ENCODE peak calls at places on chromosome 12, in five cellular contexts. One of them, this sample, is unnamed.

GRCh38 chr12:108495054-108495453 is 20.0 kb upstream of the FICD start:
- DNase-seq in activated naive CD4-positive, alpha-beta T cell treated with anti-CD3 and anti-CD28 coated beads for 36 hours: peak; percentile 38
- DNase-seq in HL-60: no peak
- DNase-seq in fibroblast of the aortic adventitia: peak; percentile 17
- DNase-seq in NCI-H510A: no peak
- DNase-seq in this sample: no peak

GRCh38 chr12:75874456-75874855 is 157.1 kb downstream of the PHLDA1 start:
- DNase-seq in fibroblast of the aortic adventitia: no peak
- DNase-seq in HL-60: no peak
- DNase-seq in NCI-H510A: no peak
- DNase-seq in activated naive CD4-positive, alpha-beta T cell treated with anti-CD3 and anti-CD28 coated beads for 36 hours: no peak
- DNase-seq in this sample: no peak

GRCh38 chr12:131615316-131616053 is 95.4 kb upstream of the SFSWAP start:
- DNase-seq in fibroblast of the aortic adventitia: no peak
- DNase-seq in HL-60: no peak
- DNase-seq in activated naive CD4-positive, alpha-beta T cell treated with anti-CD3 and anti-CD28 coated beads for 36 hours: no peak
- DNase-seq in NCI-H510A: no peak
- DNase-seq in this sample: no peak

GRCh38 chr12:117863004-117863709 is 105.6 kb downstream of the KSR2 start:
- DNase-seq in HL-60: no peak
- DNase-seq in activated naive CD4-positive, alpha-beta T cell treated with anti-CD3 and anti-CD28 coated beads for 36 hours: no peak
- DNase-seq in NCI-H510A: no peak
- DNase-seq in fibroblast of the aortic adventitia: no peak
- DNase-seq in this sample: no peak

GRCh38 chr12:26496170-26496569 is 300.8 kb downstream of the SSPN start:
- DNase-seq in HL-60: no peak
- DNase-seq in fibroblast of the aortic adventitia: peak; percentile 35
- DNase-seq in activated naive CD4-positive, alpha-beta T cell treated with anti-CD3 and anti-CD28 coated beads for 36 hours: no peak
- DNase-seq in NCI-H510A: no peak
- DNase-seq in this sample: no peak

GRCh38 chr12:3977621-3978020 is 104.4 kb upstream of the PARP11 start:
- DNase-seq in HL-60: no peak
- DNase-seq in NCI-H510A: no peak
- DNase-seq in fibroblast of the aortic adventitia: no peak
- DNase-seq in activated naive CD4-positive, alpha-beta T cell treated with anti-CD3 and anti-CD28 coated beads for 36 hours: no peak
- DNase-seq in this sample: no peak

GRCh38 chr12:52215587-52216031 is 17.4 kb upstream of the KRT7 start:
- DNase-seq in activated naive CD4-positive, alpha-beta T cell treated with anti-CD3 and anti-CD28 coated beads for 36 hours: no peak
- DNase-seq in NCI-H510A: no peak
- DNase-seq in fibroblast of the aortic adventitia: peak; percentile 73
- DNase-seq in HL-60: no peak
- DNase-seq in this sample: no peak

GRCh38 chr12:99609455-99610181 is 37.9 kb upstream of the GARIN6 start:
- DNase-seq in activated naive CD4-positive, alpha-beta T cell treated with anti-CD3 and anti-CD28 coated beads for 36 hours: no peak
- DNase-seq in HL-60: no peak
- DNase-seq in fibroblast of the aortic adventitia: no peak
- DNase-seq in NCI-H510A: no peak
- DNase-seq in this sample: no peak

GRCh38 chr12:89775336-89776005 is 66.8 kb upstream of the ATP2B1 start:
- DNase-seq in HL-60: no peak
- DNase-seq in NCI-H510A: no peak
- DNase-seq in fibroblast of the aortic adventitia: peak; percentile 18
- DNase-seq in activated naive CD4-positive, alpha-beta T cell treated with anti-CD3 and anti-CD28 coated beads for 36 hours: no peak
- DNase-seq in this sample: no peak

GRCh38 chr12:119207161-119207560 is 28.4 kb downstream of the HSPB8 start:
- DNase-seq in HL-60: no peak
- DNase-seq in activated naive CD4-positive, alpha-beta T cell treated with anti-CD3 and anti-CD28 coated beads for 36 hours: no peak
- DNase-seq in NCI-H510A: no peak
- DNase-seq in fibroblast of the aortic adventitia: no peak
- DNase-seq in this sample: no peak

GRCh38 chr12:20800160-20800559 is 10.3 kb upstream of the SLCO1B3 start:
- DNase-seq in activated naive CD4-positive, alpha-beta T cell treated with anti-CD3 and anti-CD28 coated beads for 36 hours: no peak
- DNase-seq in NCI-H510A: no peak
- DNase-seq in fibroblast of the aortic adventitia: no peak
- DNase-seq in HL-60: no peak
- DNase-seq in this sample: no peak

GRCh38 chr12:47741340-47741703 is 16.0 kb upstream of the ENDOU start:
- DNase-seq in activated naive CD4-positive, alpha-beta T cell treated with anti-CD3 and anti-CD28 coated beads for 36 hours: peak; percentile 65
- DNase-seq in fibroblast of the aortic adventitia: no peak
- DNase-seq in HL-60: peak; percentile 86
- DNase-seq in NCI-H510A: peak; percentile 94
- DNase-seq in this sample: peak; percentile 55

GRCh38 chr12:124868252-124868965 is 4.7 kb upstream of the SCARB1 start:
- DNase-seq in fibroblast of the aortic adventitia: no peak
- DNase-seq in NCI-H510A: no peak
- DNase-seq in activated naive CD4-positive, alpha-beta T cell treated with anti-CD3 and anti-CD28 coated beads for 36 hours: no peak
- DNase-seq in HL-60: no peak
- DNase-seq in this sample: no peak

GRCh38 chr12:124109760-124110159 is 136.7 kb downstream of the ZNF664 start:
- DNase-seq in activated naive CD4-positive, alpha-beta T cell treated with anti-CD3 and anti-CD28 coated beads for 36 hours: peak; percentile 31
- DNase-seq in fibroblast of the aortic adventitia: peak; percentile 10
- DNase-seq in NCI-H510A: no peak
- DNase-seq in HL-60: no peak
- DNase-seq in this sample: no peak

GRCh38 chr12:96810477-96810876 is 96.6 kb upstream of the NEDD1 start:
- DNase-seq in activated naive CD4-positive, alpha-beta T cell treated with anti-CD3 and anti-CD28 coated beads for 36 hours: no peak
- DNase-seq in NCI-H510A: no peak
- DNase-seq in fibroblast of the aortic adventitia: no peak
- DNase-seq in HL-60: no peak
- DNase-seq in this sample: no peak

GRCh38 chr12:3218150-3218845 is 141.1 kb downstream of the TSPAN9 start:
- DNase-seq in HL-60: no peak
- DNase-seq in NCI-H510A: no peak
- DNase-seq in fibroblast of the aortic adventitia: peak; percentile 85
- DNase-seq in activated naive CD4-positive, alpha-beta T cell treated with anti-CD3 and anti-CD28 coated beads for 36 hours: no peak
- DNase-seq in this sample: no peak

GRCh38 chr12:102169922-102170698 is 27.5 kb downstream of the PMCH start:
- DNase-seq in NCI-H510A: no peak
- DNase-seq in fibroblast of the aortic adventitia: peak; percentile 48
- DNase-seq in activated naive CD4-positive, alpha-beta T cell treated with anti-CD3 and anti-CD28 coated beads for 36 hours: peak; percentile 30
- DNase-seq in HL-60: no peak
- DNase-seq in this sample: peak; percentile 5

GRCh38 chr12:42625611-42626010 is 36.1 kb upstream of the PRICKLE1 start:
- DNase-seq in activated naive CD4-positive, alpha-beta T cell treated with anti-CD3 and anti-CD28 coated beads for 36 hours: no peak
- DNase-seq in NCI-H510A: no peak
- DNase-seq in fibroblast of the aortic adventitia: no peak
- DNase-seq in HL-60: no peak
- DNase-seq in this sample: no peak

GRCh38 chr12:27711312-27711682 is 665 bp downstream of the MRPS35 start:
- DNase-seq in activated naive CD4-positive, alpha-beta T cell treated with anti-CD3 and anti-CD28 coated beads for 36 hours: peak; percentile 26
- DNase-seq in fibroblast of the aortic adventitia: no peak
- DNase-seq in NCI-H510A: no peak
- DNase-seq in HL-60: no peak
- DNase-seq in this sample: no peak

GRCh38 chr12:121436706-121437105 is 36.8 kb downstream of the RNF34 start:
- DNase-seq in activated naive CD4-positive, alpha-beta T cell treated with anti-CD3 and anti-CD28 coated beads for 36 hours: no peak
- DNase-seq in HL-60: no peak
- DNase-seq in NCI-H510A: no peak
- DNase-seq in fibroblast of the aortic adventitia: no peak
- DNase-seq in this sample: no peak

GRCh38 chr12:70365648-70366518 is at the start of gene KCNMB4:
- DNase-seq in activated naive CD4-positive, alpha-beta T cell treated with anti-CD3 and anti-CD28 coated beads for 36 hours: peak; percentile 75
- DNase-seq in NCI-H510A: peak; percentile 79
- DNase-seq in HL-60: no peak
- DNase-seq in fibroblast of the aortic adventitia: peak; percentile 9
- DNase-seq in this sample: peak; percentile 67

GRCh38 chr12:111443586-111443985 is 37.9 kb downstream of the SH2B3 start:
- DNase-seq in HL-60: no peak
- DNase-seq in NCI-H510A: no peak
- DNase-seq in activated naive CD4-positive, alpha-beta T cell treated with anti-CD3 and anti-CD28 coated beads for 36 hours: peak; percentile 77
- DNase-seq in fibroblast of the aortic adventitia: peak; percentile 37
- DNase-seq in this sample: no peak

GRCh38 chr12:28539691-28540323 is 349.6 kb downstream of the CCDC91 start:
- DNase-seq in HL-60: no peak
- DNase-seq in fibroblast of the aortic adventitia: no peak
- DNase-seq in NCI-H510A: no peak
- DNase-seq in activated naive CD4-positive, alpha-beta T cell treated with anti-CD3 and anti-CD28 coated beads for 36 hours: no peak
- DNase-seq in this sample: no peak

GRCh38 chr12:102776041-102776440 is 141.0 kb downstream of the PAH start:
- DNase-seq in fibroblast of the aortic adventitia: no peak
- DNase-seq in activated naive CD4-positive, alpha-beta T cell treated with anti-CD3 and anti-CD28 coated beads for 36 hours: no peak
- DNase-seq in HL-60: no peak
- DNase-seq in NCI-H510A: no peak
- DNase-seq in this sample: no peak